ENCODE peak calls at places on chromosomes 2 and 18, in four cellular contexts. C, P, A and X are unnamed samples.

GRCh38 chr2:143420313-143420712 is 291.1 kb downstream of the ARHGAP15 start:
- DNase-seq in P (no peak), A (no peak), C (no peak), X (no peak)

GRCh38 chr2:29223257-29223656 is 108.0 kb downstream of the CLIP4 start:
- DNase-seq in A (no peak), P (no peak), C (no peak), X (no peak)

GRCh38 chr2:179264238-179265081 is at the start of gene SESTD1:
- DNase-seq in C (peak; percentile 45), A (no peak), P (peak; percentile 68), X (peak; percentile 78)

GRCh38 chr2:72147303-72147970 is at the start of gene CYP26B1:
- DNase-seq in C (no peak), A (no peak), P (no peak), X (peak; percentile 75)

GRCh38 chr2:145984541-145984940 is 1464.6 kb upstream of the ZEB2 start:
- DNase-seq in C (peak; percentile 71), A (no peak), P (peak; percentile 6), X (no peak)

GRCh38 chr2:109382946-109383345 is 230.8 kb downstream of the SEPTIN10 start:
- DNase-seq in P (no peak), C (peak; percentile 20), A (peak; percentile 55), X (no peak)

GRCh38 chr2:239355724-239356123 is 45.1 kb downstream of the HDAC4 start:
- DNase-seq in A (no peak), P (no peak), C (no peak), X (no peak)

GRCh38 chr2:235836416-235837042 is 331.7 kb downstream of the GBX2 start:
- DNase-seq in A (no peak), P (no peak), C (no peak), X (no peak)

GRCh38 chr2:159427048-159427447 is 140.5 kb upstream of the WDSUB1 start:
- DNase-seq in A (no peak), P (no peak), C (no peak), X (no peak)

GRCh38 chr2:128982670-128983069 is 664.0 kb upstream of the HS6ST1 start:
- DNase-seq in A (no peak), P (no peak), C (no peak), X (no peak)

GRCh38 chr2:138319616-138320015 is 182.0 kb upstream of the SPOPL start:
- DNase-seq in P (no peak), A (no peak), C (no peak), X (no peak)

GRCh38 chr2:11827547-11827946 is 81.1 kb downstream of the LPIN1 start:
- DNase-seq in P (no peak), C (no peak), A (no peak), X (no peak)

GRCh38 chr2:165086337-165086736 is 117.5 kb downstream of the SCN3A start:
- DNase-seq in A (no peak), P (no peak), C (no peak), X (no peak)

GRCh38 chr18:2932247-2933181 is 80.4 kb downstream of the LPIN2 start:
- DNase-seq in C (peak; percentile 65), P (peak; percentile 62), A (peak; percentile 67), X (no peak)

GRCh38 chr2:62587616-62588015 is 81.6 kb upstream of the TMEM17 start:
- DNase-seq in A (no peak), P (no peak), C (no peak), X (no peak)

GRCh38 chr2:100588071-100588786 is 25.4 kb downstream of the PDCL3 start:
- DNase-seq in P (no peak), A (peak; percentile 16), C (peak; percentile 46), X (no peak)

GRCh38 chr18:53544926-53545325 is 679.5 kb downstream of the MBD2 start:
- DNase-seq in A (no peak), P (no peak), C (no peak), X (no peak)

GRCh38 chr2:156434461-156435291 is 1.5 kb upstream of the GPD2 start:
- DNase-seq in P (no peak), C (no peak), A (no peak), X (no peak)

GRCh38 chr2:138187221-138187620 is 222.9 kb downstream of the HNMT start:
- DNase-seq in A (no peak), C (no peak), P (no peak), X (no peak)

GRCh38 chr2:234496442-234496834 is 443 bp downstream of the ARL4C start:
- DNase-seq in C (peak; percentile 49), P (no peak), A (no peak), X (no peak)

GRCh38 chr2:144659731-144660275 is 139.9 kb upstream of the ZEB2 start:
- DNase-seq in C (peak; percentile 89), A (peak; percentile 75), P (no peak), X (peak; percentile 76)

GRCh38 chr2:128535928-128536327 is 217.3 kb upstream of the HS6ST1 start:
- DNase-seq in P (peak; percentile 23), A (peak; percentile 43), C (peak; percentile 53), X (peak; percentile 15)

GRCh38 chr2:68689553-68690537 is 44.8 kb upstream of the ARHGAP25 start:
- DNase-seq in C (no peak), A (no peak), P (no peak), X (no peak)